ENCODE peak calls at places on chromosome 16, in ten cellular contexts. D is naive thymus-derived CD4-positive, alpha-beta T cell; I is SJCRH30; X is prostate gland; A is iPS DF 6.9; S is GM23248; G is CD4-positive, CD25-positive, alpha-beta regulatory T cell; Y is uterus; W is small intestine; H is AG04450. R is an unnamed sample.

GRCh38 chr16:21145738-21146137 is 4.9 kb downstream of the DNAH3 start:
- DNase-seq in S (no peak), D (no peak), H (no peak), X (no peak), A (no peak), I (no peak), Y (no peak), G (no peak), W (no peak), R (no peak)

GRCh38 chr16:48963901-48964615 is 317.6 kb downstream of the CBLN1 start:
- DNase-seq in W (no peak), I (no peak), Y (no peak), H (peak; percentile 61), X (no peak), G (no peak), S (peak; percentile 69), D (no peak), A (no peak), R (no peak)

GRCh38 chr16:79600636-79601091 is at the start of gene MAF:
- DNase-seq in D (peak; percentile 90), S (peak; percentile 68), A (no peak), X (peak; percentile 99), H (peak; percentile 7), G (peak; percentile 97), Y (peak; percentile 89), W (peak; percentile 99), I (peak; percentile 73), R (peak; percentile 90)

GRCh38 chr16:89169778-89170177 is 1.8 kb upstream of the CDH15 start:
- DNase-seq in S (no peak), Y (no peak), I (no peak), W (no peak), H (no peak), G (no peak), X (no peak), D (no peak), A (no peak), R (no peak)

GRCh38 chr16:6096931-6097665 is 999.5 kb upstream of the EEF2KMT start:
- DNase-seq in I (no peak), X (no peak), A (no peak), H (no peak), W (no peak), G (no peak), Y (no peak), S (no peak), D (no peak), R (no peak)

GRCh38 chr16:87099001-87099740 is 218.0 kb downstream of the C16orf95 start:
- DNase-seq in S (no peak), H (no peak), A (no peak), Y (no peak), I (no peak), G (no peak), X (no peak), W (no peak), D (no peak), R (no peak)

GRCh38 chr16:1106659-1107058 is 10.6 kb upstream of the C1QTNF8 start:
- DNase-seq in H (no peak), S (no peak), A (no peak), X (no peak), G (no peak), I (no peak), D (no peak), Y (no peak), W (no peak), R (no peak)

GRCh38 chr16:77212736-77213541 is 13.7 kb downstream of the SYCE1L start:
- DNase-seq in H (no peak), W (peak; percentile 60), I (no peak), G (peak; percentile 71), D (peak; percentile 67), S (peak; percentile 58), Y (peak; percentile 71), X (peak; percentile 41), A (no peak), R (peak; percentile 66)

GRCh38 chr16:87570938-87571867 is 31.1 kb upstream of the JPH3 start:
- DNase-seq in A (no peak), Y (no peak), D (no peak), S (peak; percentile 85), G (peak; percentile 8), W (peak; percentile 56), I (peak; percentile 42), H (no peak), X (peak; percentile 52), R (no peak)

GRCh38 chr16:23567602-23568001 is 10.1 kb downstream of the UBFD1 start:
- DNase-seq in D (no peak), X (no peak), S (no peak), I (peak; percentile 19), Y (no peak), W (no peak), A (no peak), G (no peak), H (no peak), R (no peak)

GRCh38 chr16:71807905-71808592 is 585 bp downstream of the AP1G1 start:
- DNase-seq in A (no peak), H (no peak), D (no peak), S (peak; percentile 73), W (peak; percentile 60), I (no peak), G (no peak), Y (no peak), X (peak; percentile 26), R (no peak)

GRCh38 chr16:50961944-50962343 is 189.1 kb downstream of the SALL1 start:
- DNase-seq in S (no peak), H (no peak), I (no peak), X (no peak), A (no peak), G (no peak), D (no peak), W (no peak), Y (no peak), R (no peak)

GRCh38 chr16:12337776-12338655 is 361.5 kb downstream of the SNX29 start:
- DNase-seq in W (no peak), Y (no peak), D (no peak), S (no peak), H (no peak), X (no peak), A (no peak), G (no peak), I (no peak), R (no peak)

GRCh38 chr16:67560827-67561342 is 1.4 kb upstream of the CTCF start:
- DNase-seq in H (no peak), G (no peak), Y (no peak), A (no peak), I (no peak), X (no peak), W (no peak), D (no peak), S (peak; percentile 14), R (no peak)
- H3K4me3 ChIP-seq in H (no peak overlapping the region), G (peak overlapping the region; percentile 83), Y (no peak overlapping the region), A (no peak overlapping the region), I (peak overlapping the region; percentile 99), X (no peak overlapping the region), W (no peak overlapping the region), D (peak overlapping the region; percentile 72), S (peak overlapping the region; percentile 87), R (peak overlapping the region; percentile 67)

GRCh38 chr16:17471745-17472075 is 950 bp upstream of the XYLT1 start:
- DNase-seq in W (no peak), Y (no peak), H (no peak), G (no peak), X (no peak), S (peak; percentile 88), A (no peak), D (no peak), I (no peak), R (no peak)
- H3K27ac ChIP-seq in W (peak overlapping the region; percentile 67), Y (peak overlapping the region; percentile 88), H (peak overlapping the region; percentile 70), G (no peak overlapping the region), X (peak overlapping the region; percentile 77), S (peak overlapping the region; percentile 85), A (no peak overlapping the region), D (no peak overlapping the region), I (no peak overlapping the region), R (no peak overlapping the region)

DNA sequence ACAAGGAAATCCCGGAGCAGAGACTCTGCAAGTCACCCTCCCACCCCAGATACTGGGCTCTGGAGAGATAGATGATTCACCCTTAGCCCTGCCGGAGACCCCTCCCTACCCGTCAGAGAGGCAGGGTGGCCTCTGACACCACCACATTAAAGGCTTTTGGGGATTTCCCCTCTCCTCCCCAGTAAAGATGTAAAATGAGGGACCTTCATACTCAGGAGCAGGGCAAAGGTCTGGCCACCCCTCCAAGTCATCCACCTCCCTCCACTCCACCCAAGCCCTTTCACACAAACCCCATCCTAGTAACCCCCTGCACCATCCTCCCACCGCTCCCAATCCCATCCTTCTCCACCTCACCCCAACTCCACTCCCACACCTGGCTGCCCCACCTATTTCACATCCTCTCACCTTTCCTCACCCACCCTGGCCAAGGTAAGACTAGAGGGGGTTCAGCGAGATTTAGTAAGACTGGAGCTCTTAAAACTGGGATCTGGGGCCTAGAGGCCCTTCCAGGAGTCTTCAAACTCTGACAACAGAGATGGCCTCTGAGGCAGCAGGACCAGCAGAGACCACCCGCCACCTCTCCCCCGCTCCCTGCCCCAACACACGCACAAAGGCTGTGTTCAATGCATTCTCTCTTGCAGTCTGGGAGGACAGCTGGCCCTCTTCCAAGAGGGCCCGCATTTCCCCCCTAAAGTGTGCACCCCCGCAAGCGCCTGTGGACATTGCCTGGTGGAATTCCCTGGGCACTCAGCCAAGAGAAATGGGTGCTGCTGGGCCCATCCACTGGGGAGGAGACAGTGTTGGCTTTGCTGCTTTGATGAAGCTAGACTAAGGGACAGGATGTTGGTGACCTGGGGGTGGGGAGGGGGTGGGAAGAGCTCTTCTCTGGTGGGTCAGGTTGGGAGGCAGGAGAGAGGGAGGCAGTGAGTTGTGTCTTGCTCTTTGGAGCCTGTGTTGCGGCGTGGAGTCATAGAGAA is 1.1 kb downstream of the ABAT start:
- DNase-seq in A (no peak), D (peak; percentile 54), Y (no peak), W (no peak), I (peak; percentile 57), S (peak; percentile 14), H (no peak), X (no peak), G (peak; percentile 65), R (peak; percentile 66)
- H3K4me3 ChIP-seq in A (no peak overlapping the region), D (peak overlapping the region; percentile 57), Y (peak overlapping the region; percentile 52), W (no peak overlapping the region), I (peak overlapping the region; percentile 89), S (peak overlapping the region; percentile 87), H (peak overlapping the region; percentile 79), X (peak overlapping the region; percentile 73), G (peak overlapping the region; percentile 82), R (peak overlapping the region; percentile 73)

GRCh38 chr16:28184625-28185024 is 27.1 kb downstream of the XPO6 start:
- DNase-seq in G (no peak), I (no peak), S (no peak), A (no peak), D (no peak), X (no peak), H (no peak), Y (no peak), W (no peak), R (no peak)

GRCh38 chr16:28183930-28184329 is 27.8 kb downstream of the XPO6 start:
- DNase-seq in H (no peak), A (no peak), S (no peak), G (no peak), I (no peak), Y (no peak), W (peak; percentile 9), X (no peak), D (no peak), R (no peak)

GRCh38 chr16:28182183-28182582 is 29.6 kb downstream of the XPO6 start:
- DNase-seq in W (no peak), Y (no peak), X (no peak), H (no peak), I (no peak), S (peak; percentile 64), A (no peak), D (peak; percentile 34), G (peak; percentile 46), R (no peak)

GRCh38 chr16:28181557-28181914 is 30.2 kb downstream of the XPO6 start:
- DNase-seq in I (peak; percentile 53), A (no peak), S (peak; percentile 92), G (no peak), Y (peak; percentile 32), D (no peak), H (peak; percentile 91), X (no peak), W (peak; percentile 87), R (no peak)

GRCh38 chr16:28183441-28183840 is 28.3 kb downstream of the XPO6 start:
- DNase-seq in W (peak; percentile 13), Y (no peak), X (no peak), A (no peak), G (no peak), H (no peak), S (no peak), D (no peak), I (no peak), R (no peak)
- H3K27ac ChIP-seq in W (no peak overlapping the region), Y (no peak overlapping the region), X (no peak overlapping the region), A (no peak overlapping the region), G (no peak overlapping the region), H (no peak overlapping the region), S (no peak overlapping the region), D (peak overlapping the region; percentile 59), I (no peak overlapping the region), R (no peak overlapping the region)

R was measured in CD8-positive, alpha-beta memory T cell.